ENCODE peak calls at places on chromosomes 2 and 18, in ten cellular contexts. C, H, Q, X, U, M, G, O, J and A are unnamed samples.

GRCh38 chr2:213306320-213306942 is 22.2 kb downstream of the SPAG16 start:
- DNase-seq in J (peak; percentile 63), X (no peak), O (no peak), U (peak; percentile 78), C (peak; percentile 81), M (no peak), G (peak; percentile 52), Q (peak; percentile 21), H (peak; percentile 65), A (no peak)

GRCh38 chr2:23083963-23084362 is 301.0 kb upstream of the KLHL29 start:
- DNase-seq in X (no peak), M (no peak), Q (no peak), J (no peak), C (no peak), H (no peak), G (no peak), U (no peak), O (no peak), A (no peak)

GRCh38 chr18:46329736-46330246 is 225.6 kb downstream of the HAUS1 start:
- DNase-seq in Q (no peak), H (no peak), M (no peak), G (no peak), J (no peak), O (no peak), X (no peak), U (no peak), C (no peak), A (no peak)

GRCh38 chr2:149040451-149040850 is 2.0 kb downstream of the LYPD6B start:
- DNase-seq in Q (peak; percentile 47), M (no peak), J (no peak), O (no peak), C (no peak), U (peak; percentile 37), X (no peak), H (no peak), G (peak; percentile 24), A (no peak)

GRCh38 chr2:76953733-76954347 is 568.3 kb downstream of the LRRTM4 start:
- DNase-seq in M (no peak), X (peak; percentile 25), H (peak; percentile 41), J (no peak), C (peak; percentile 70), G (peak; percentile 16), Q (no peak), O (no peak), U (peak; percentile 38), A (no peak)

GRCh38 chr2:39153312-39153711 is 32.5 kb upstream of the SOS1 start:
- DNase-seq in M (no peak), O (no peak), H (peak; percentile 41), C (peak; percentile 84), X (no peak), U (no peak), G (peak; percentile 9), J (peak; percentile 21), Q (no peak), A (no peak)

GRCh38 chr2:37590119-37590571 is 81.3 kb downstream of the CDC42EP3 start:
- DNase-seq in X (no peak), M (no peak), O (no peak), G (peak; percentile 11), J (peak; percentile 83), U (no peak), Q (no peak), C (peak; percentile 99), H (peak; percentile 61), A (no peak)

GRCh38 chr18:79384834-79385233 is 10.9 kb upstream of the NFATC1 start:
- DNase-seq in X (no peak), M (no peak), G (no peak), H (no peak), Q (no peak), C (no peak), O (peak; percentile 56), U (no peak), J (no peak), A (no peak)

GRCh38 chr2:225017713-225018112 is 24.6 kb downstream of the DOCK10 start:
- DNase-seq in J (no peak), X (no peak), Q (no peak), M (no peak), G (no peak), U (no peak), H (no peak), C (no peak), O (no peak), A (no peak)

GRCh38 chr2:230942371-230942770 is 17.3 kb upstream of the GPR55 start:
- DNase-seq in J (no peak), G (no peak), X (no peak), M (no peak), Q (no peak), O (no peak), C (no peak), U (no peak), H (no peak), A (no peak)

GRCh38 chr2:127280693-127281092 is 13.3 kb downstream of the ERCC3 start:
- DNase-seq in U (no peak), H (no peak), X (no peak), J (no peak), G (no peak), O (no peak), M (no peak), Q (no peak), C (no peak), A (no peak)

GRCh38 chr2:127277028-127277427 is 16.9 kb downstream of the ERCC3 start:
- DNase-seq in C (peak; percentile 27), M (no peak), J (no peak), O (no peak), X (no peak), G (no peak), H (peak; percentile 24), U (no peak), Q (no peak), A (no peak)

GRCh38 chr2:127283275-127283674 is 10.7 kb downstream of the ERCC3 start:
- DNase-seq in C (no peak), U (no peak), M (no peak), X (no peak), G (no peak), Q (no peak), J (no peak), H (no peak), O (no peak), A (no peak)

GRCh38 chr2:127278959-127279358 is 15.0 kb downstream of the ERCC3 start:
- DNase-seq in Q (no peak), O (no peak), U (no peak), G (no peak), M (no peak), C (no peak), X (no peak), J (no peak), H (no peak), A (no peak)

GRCh38 chr2:127279781-127280180 is 14.2 kb downstream of the ERCC3 start:
- DNase-seq in G (no peak), C (no peak), X (no peak), U (no peak), M (no peak), H (no peak), J (no peak), O (no peak), Q (no peak), A (no peak)
- TF ChIP-seq CTCF in G (no peak), C (no peak), X (no peak), U (no peak), M (no peak), H (no peak), J (no peak), O (no peak), Q (no peak), A (no peak)

DNA sequence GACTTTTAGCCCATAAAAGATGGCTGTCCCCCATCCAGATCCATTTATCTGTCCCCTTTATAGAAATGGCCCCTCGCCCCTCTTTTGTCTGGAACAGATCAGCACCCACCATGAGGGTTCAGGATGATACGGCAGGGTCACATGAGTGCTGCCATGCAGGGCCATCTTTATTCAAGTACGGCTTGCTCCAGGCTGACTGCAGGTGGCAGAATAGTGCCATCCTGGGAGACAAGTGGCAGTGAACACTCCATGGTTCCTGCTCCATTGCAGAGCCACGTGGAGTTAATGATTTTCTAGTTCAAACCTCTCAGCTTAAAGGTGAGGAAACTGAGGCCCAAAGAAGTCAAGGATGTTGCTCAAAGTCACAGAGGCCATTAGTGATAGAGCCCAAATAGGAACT is 180.6 kb downstream of the CLIP4 start:
- DNase-seq in J (peak; percentile 28), G (no peak), H (peak; percentile 26), O (no peak), X (peak; percentile 54), M (no peak), C (no peak), U (peak; percentile 62), Q (peak; percentile 21), A (no peak)
- TF ChIP-seq CTCF in J (peak; percentile 65), G (peak; percentile 39), H (peak; percentile 41), O (no peak), X (peak; percentile 34), M (no peak), C (peak; percentile 42), U (no peak), Q (no peak), A (peak; percentile 61)

GRCh38 chr2:11459816-11460215 is 6.1 kb downstream of the E2F6 start:
- DNase-seq in J (no peak), O (no peak), G (no peak), C (no peak), Q (no peak), H (no peak), M (no peak), X (no peak), U (no peak), A (no peak)

GRCh38 chr2:11458753-11459152 is 7.2 kb downstream of the E2F6 start:
- DNase-seq in Q (no peak), X (no peak), M (no peak), J (no peak), U (no peak), O (no peak), H (no peak), G (no peak), C (no peak), A (no peak)

GRCh38 chr2:11454824-11455223 is 11.1 kb downstream of the E2F6 start:
- DNase-seq in M (no peak), U (no peak), Q (no peak), G (no peak), J (no peak), C (no peak), X (no peak), O (no peak), H (no peak), A (no peak)

GRCh38 chr2:11456251-11456650 is 9.7 kb downstream of the E2F6 start:
- DNase-seq in M (no peak), O (no peak), U (no peak), G (no peak), Q (no peak), X (no peak), J (no peak), H (no peak), C (no peak), A (no peak)

DNA sequence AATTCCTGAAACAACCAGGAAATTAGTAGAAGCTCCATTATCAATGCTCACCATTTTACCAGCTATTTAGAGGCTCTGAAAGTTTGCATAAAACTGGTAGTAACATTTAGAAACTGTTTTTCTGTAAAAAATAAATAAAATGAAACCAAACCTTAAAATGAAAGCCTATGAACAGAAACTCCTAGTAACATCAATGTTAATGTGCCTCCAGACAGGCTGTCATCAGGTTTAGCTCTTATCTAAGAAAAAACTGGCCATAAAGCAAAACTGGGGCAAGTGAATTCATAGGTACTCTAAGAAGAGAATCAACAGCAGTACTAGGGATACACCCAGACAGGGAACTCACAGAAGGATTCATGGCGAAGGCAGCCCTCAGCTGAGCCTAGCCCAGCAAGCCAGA is 8.0 kb downstream of the E2F6 start:
- DNase-seq in G (no peak), Q (no peak), C (no peak), U (no peak), J (no peak), M (no peak), H (no peak), X (no peak), O (no peak), A (no peak)
- TF ChIP-seq CTCF in G (no peak), Q (no peak), C (no peak), U (no peak), J (no peak), M (no peak), H (no peak), X (no peak), O (no peak), A (no peak)

GRCh38 chr2:207166349-207167128 is 791 bp upstream of the KLF7 start:
- DNase-seq in U (peak; percentile 81), M (peak; percentile 57), X (peak; percentile 76), G (peak; percentile 75), J (peak; percentile 73), H (peak; percentile 81), O (peak; percentile 94), Q (peak; percentile 83), C (peak; percentile 86), A (no peak)
- TF ChIP-seq CTCF in U (no peak), M (peak; percentile 23), X (peak; percentile 34), G (no peak), J (peak; percentile 74), H (no peak), O (peak; percentile 35), Q (peak; percentile 31), C (no peak), A (no peak)